ENCODE peak calls at places on chromosomes 4 and X, in eight cellular contexts. One of them, this sample, is unnamed.

GRCh38 chr4:177499537-177499936 is 57.3 kb upstream of the AGA start:
- DNase-seq in sciatic nerve: no peak
- DNase-seq in left lung: no peak
- DNase-seq in Right ventricle myocardium inferior: no peak
- DNase-seq in activated T-cell treated with anti-CD3 and anti-CD28 coated beads, Interleukin-2, amount 50 U/mL, for 72 hours: no peak
- DNase-seq in HEK293T: no peak
- DNase-seq in stimulated activated CD8-positive, alpha-beta memory T cell treated with anti-CD3 and anti-CD28 coated beads, Interleukin-15, amount 100 ng/mL, for 24 hours: no peak
- DNase-seq in activated CD8-positive, alpha-beta T cell treated with anti-CD3 and anti-CD28 coated beads for 36 hours: no peak
- DNase-seq in this sample: no peak

GRCh38 chr4:143185253-143186107 is 763 bp downstream of the USP38 start:
- DNase-seq in sciatic nerve: peak
- DNase-seq in left lung: peak
- DNase-seq in Right ventricle myocardium inferior: no peak
- DNase-seq in activated T-cell treated with anti-CD3 and anti-CD28 coated beads, Interleukin-2, amount 50 U/mL, for 72 hours: peak
- DNase-seq in HEK293T: peak
- DNase-seq in stimulated activated CD8-positive, alpha-beta memory T cell treated with anti-CD3 and anti-CD28 coated beads, Interleukin-15, amount 100 ng/mL, for 24 hours: peak
- DNase-seq in activated CD8-positive, alpha-beta T cell treated with anti-CD3 and anti-CD28 coated beads for 36 hours: peak
- DNase-seq in this sample: peak

GRCh38 chr4:53804719-53805118 is 213.4 kb upstream of the LNX1 start:
- DNase-seq in sciatic nerve: no peak
- DNase-seq in left lung: peak
- DNase-seq in Right ventricle myocardium inferior: no peak
- DNase-seq in activated T-cell treated with anti-CD3 and anti-CD28 coated beads, Interleukin-2, amount 50 U/mL, for 72 hours: peak
- DNase-seq in HEK293T: peak
- DNase-seq in stimulated activated CD8-positive, alpha-beta memory T cell treated with anti-CD3 and anti-CD28 coated beads, Interleukin-15, amount 100 ng/mL, for 24 hours: no peak
- DNase-seq in activated CD8-positive, alpha-beta T cell treated with anti-CD3 and anti-CD28 coated beads for 36 hours: peak
- DNase-seq in this sample: peak

GRCh38 chr4:10721616-10722015 is 37.0 kb upstream of the CLNK start:
- DNase-seq in sciatic nerve: no peak
- DNase-seq in left lung: no peak
- DNase-seq in Right ventricle myocardium inferior: no peak
- DNase-seq in activated T-cell treated with anti-CD3 and anti-CD28 coated beads, Interleukin-2, amount 50 U/mL, for 72 hours: no peak
- DNase-seq in HEK293T: no peak
- DNase-seq in stimulated activated CD8-positive, alpha-beta memory T cell treated with anti-CD3 and anti-CD28 coated beads, Interleukin-15, amount 100 ng/mL, for 24 hours: no peak
- DNase-seq in activated CD8-positive, alpha-beta T cell treated with anti-CD3 and anti-CD28 coated beads for 36 hours: no peak
- DNase-seq in this sample: no peak

GRCh38 chr4:83552085-83552484 is 16.2 kb downstream of the GPAT3 start:
- DNase-seq in sciatic nerve: no peak
- DNase-seq in left lung: no peak
- DNase-seq in Right ventricle myocardium inferior: no peak
- DNase-seq in activated T-cell treated with anti-CD3 and anti-CD28 coated beads, Interleukin-2, amount 50 U/mL, for 72 hours: no peak
- DNase-seq in HEK293T: no peak
- DNase-seq in stimulated activated CD8-positive, alpha-beta memory T cell treated with anti-CD3 and anti-CD28 coated beads, Interleukin-15, amount 100 ng/mL, for 24 hours: no peak
- DNase-seq in activated CD8-positive, alpha-beta T cell treated with anti-CD3 and anti-CD28 coated beads for 36 hours: no peak
- DNase-seq in this sample: no peak

GRCh38 chr4:37827030-37827705 is 682 bp downstream of the PGM2 start:
- DNase-seq in sciatic nerve: no peak
- DNase-seq in left lung: no peak
- DNase-seq in Right ventricle myocardium inferior: peak
- DNase-seq in activated T-cell treated with anti-CD3 and anti-CD28 coated beads, Interleukin-2, amount 50 U/mL, for 72 hours: peak
- DNase-seq in HEK293T: peak
- DNase-seq in stimulated activated CD8-positive, alpha-beta memory T cell treated with anti-CD3 and anti-CD28 coated beads, Interleukin-15, amount 100 ng/mL, for 24 hours: no peak
- DNase-seq in activated CD8-positive, alpha-beta T cell treated with anti-CD3 and anti-CD28 coated beads for 36 hours: peak
- DNase-seq in this sample: peak

GRCh38 chrX:150984164-150984824 is 1.2 kb downstream of the HMGB3 start:
- DNase-seq in sciatic nerve: no peak
- DNase-seq in left lung: no peak
- DNase-seq in Right ventricle myocardium inferior: no peak
- DNase-seq in activated T-cell treated with anti-CD3 and anti-CD28 coated beads, Interleukin-2, amount 50 U/mL, for 72 hours: peak
- DNase-seq in HEK293T: peak
- DNase-seq in stimulated activated CD8-positive, alpha-beta memory T cell treated with anti-CD3 and anti-CD28 coated beads, Interleukin-15, amount 100 ng/mL, for 24 hours: no peak
- DNase-seq in activated CD8-positive, alpha-beta T cell treated with anti-CD3 and anti-CD28 coated beads for 36 hours: peak
- DNase-seq in this sample: no peak

GRCh38 chr4:39609454-39609911 is 29.2 kb downstream of the SMIM14 start:
- DNase-seq in sciatic nerve: no peak
- DNase-seq in left lung: no peak
- DNase-seq in Right ventricle myocardium inferior: no peak
- DNase-seq in activated T-cell treated with anti-CD3 and anti-CD28 coated beads, Interleukin-2, amount 50 U/mL, for 72 hours: peak
- DNase-seq in HEK293T: no peak
- DNase-seq in stimulated activated CD8-positive, alpha-beta memory T cell treated with anti-CD3 and anti-CD28 coated beads, Interleukin-15, amount 100 ng/mL, for 24 hours: no peak
- DNase-seq in activated CD8-positive, alpha-beta T cell treated with anti-CD3 and anti-CD28 coated beads for 36 hours: peak
- DNase-seq in this sample: peak

GRCh38 chrX:49106930-49107329 is 16.6 kb downstream of the GPKOW start:
- DNase-seq in sciatic nerve: no peak
- DNase-seq in left lung: no peak
- DNase-seq in Right ventricle myocardium inferior: no peak
- DNase-seq in activated T-cell treated with anti-CD3 and anti-CD28 coated beads, Interleukin-2, amount 50 U/mL, for 72 hours: no peak
- DNase-seq in HEK293T: peak
- DNase-seq in stimulated activated CD8-positive, alpha-beta memory T cell treated with anti-CD3 and anti-CD28 coated beads, Interleukin-15, amount 100 ng/mL, for 24 hours: no peak
- DNase-seq in activated CD8-positive, alpha-beta T cell treated with anti-CD3 and anti-CD28 coated beads for 36 hours: peak
- DNase-seq in this sample: peak

GRCh38 chr4:81565137-81565870 is 93.6 kb upstream of the RASGEF1B start:
- DNase-seq in sciatic nerve: peak
- DNase-seq in left lung: peak
- DNase-seq in Right ventricle myocardium inferior: peak
- DNase-seq in activated T-cell treated with anti-CD3 and anti-CD28 coated beads, Interleukin-2, amount 50 U/mL, for 72 hours: no peak
- DNase-seq in HEK293T: peak
- DNase-seq in stimulated activated CD8-positive, alpha-beta memory T cell treated with anti-CD3 and anti-CD28 coated beads, Interleukin-15, amount 100 ng/mL, for 24 hours: no peak
- DNase-seq in activated CD8-positive, alpha-beta T cell treated with anti-CD3 and anti-CD28 coated beads for 36 hours: no peak
- DNase-seq in this sample: peak

GRCh38 chrX:24396236-24396929 is 35.9 kb downstream of the SUPT20HL1 start:
- DNase-seq in sciatic nerve: no peak
- DNase-seq in left lung: no peak
- DNase-seq in Right ventricle myocardium inferior: no peak
- DNase-seq in activated T-cell treated with anti-CD3 and anti-CD28 coated beads, Interleukin-2, amount 50 U/mL, for 72 hours: no peak
- DNase-seq in HEK293T: no peak
- DNase-seq in stimulated activated CD8-positive, alpha-beta memory T cell treated with anti-CD3 and anti-CD28 coated beads, Interleukin-15, amount 100 ng/mL, for 24 hours: no peak
- DNase-seq in activated CD8-positive, alpha-beta T cell treated with anti-CD3 and anti-CD28 coated beads for 36 hours: no peak
- DNase-seq in this sample: no peak

GRCh38 chr4:122759639-122760310 is 27.3 kb downstream of the BBS12 start:
- DNase-seq in sciatic nerve: no peak
- DNase-seq in left lung: no peak
- DNase-seq in Right ventricle myocardium inferior: no peak
- DNase-seq in activated T-cell treated with anti-CD3 and anti-CD28 coated beads, Interleukin-2, amount 50 U/mL, for 72 hours: no peak
- DNase-seq in HEK293T: no peak
- DNase-seq in stimulated activated CD8-positive, alpha-beta memory T cell treated with anti-CD3 and anti-CD28 coated beads, Interleukin-15, amount 100 ng/mL, for 24 hours: no peak
- DNase-seq in activated CD8-positive, alpha-beta T cell treated with anti-CD3 and anti-CD28 coated beads for 36 hours: no peak
- DNase-seq in this sample: no peak

GRCh38 chr4:146072381-146072780 is 103.1 kb upstream of the LSM6 start:
- DNase-seq in sciatic nerve: no peak
- DNase-seq in left lung: no peak
- DNase-seq in Right ventricle myocardium inferior: no peak
- DNase-seq in activated T-cell treated with anti-CD3 and anti-CD28 coated beads, Interleukin-2, amount 50 U/mL, for 72 hours: no peak
- DNase-seq in HEK293T: no peak
- DNase-seq in stimulated activated CD8-positive, alpha-beta memory T cell treated with anti-CD3 and anti-CD28 coated beads, Interleukin-15, amount 100 ng/mL, for 24 hours: no peak
- DNase-seq in activated CD8-positive, alpha-beta T cell treated with anti-CD3 and anti-CD28 coated beads for 36 hours: no peak
- DNase-seq in this sample: no peak

GRCh38 chr4:119135721-119136121 is at the start of gene MYOZ2:
- DNase-seq in sciatic nerve: no peak
- DNase-seq in left lung: no peak
- DNase-seq in Right ventricle myocardium inferior: no peak
- DNase-seq in activated T-cell treated with anti-CD3 and anti-CD28 coated beads, Interleukin-2, amount 50 U/mL, for 72 hours: no peak
- DNase-seq in HEK293T: no peak
- DNase-seq in stimulated activated CD8-positive, alpha-beta memory T cell treated with anti-CD3 and anti-CD28 coated beads, Interleukin-15, amount 100 ng/mL, for 24 hours: no peak
- DNase-seq in activated CD8-positive, alpha-beta T cell treated with anti-CD3 and anti-CD28 coated beads for 36 hours: no peak
- DNase-seq in this sample: no peak